ENCODE peak calls at places on chromosomes 16 and 17, in six cellular contexts. S is neural progenitor cell, N is H1, X is tibial artery, D is esophagus squamous epithelium, E is HAP-1. G is an unnamed sample.

GRCh38 chr16:78900039-78900811 is 700.3 kb downstream of the MAF start:
- DNase-seq in S (no peak), N (no peak), X (no peak), D (no peak), E (no peak), G (no peak)

GRCh38 chr17:61322316-61323014 is 77.2 kb upstream of the TBX2 start:
- DNase-seq in S (no peak), N (no peak), X (no peak), D (no peak), E (no peak), G (no peak)

GRCh38 chr16:60414617-60415016 is 1621.6 kb downstream of the CDH8 start:
- DNase-seq in S (peak; percentile 43), N (no peak), X (no peak), D (no peak), E (no peak), G (no peak)

GRCh38 chr16:67148656-67149275 is 2.0 kb downstream of the B3GNT9 start:
- DNase-seq in S (no peak), N (no peak), X (no peak), D (no peak), E (no peak), G (no peak)

GRCh38 chr17:69796093-69796492 is 278.9 kb upstream of the KCNJ16 start:
- DNase-seq in S (no peak), N (no peak), X (no peak), D (no peak), E (no peak), G (no peak)

GRCh38 chr16:9088848-9089247 is 2.6 kb upstream of the HAPSTR1 start:
- DNase-seq in S (no peak), N (no peak), X (no peak), D (no peak), E (no peak), G (peak; percentile 51)

GRCh38 chr16:66918803-66919568 is at the start of gene CDH16:
- DNase-seq in S (no peak), N (no peak), X (no peak), D (no peak), E (no peak), G (no peak)

GRCh38 chr16:67244387-67245188 is 2.7 kb downstream of the FHOD1 start:
- DNase-seq in S (no peak), N (no peak), X (peak; percentile 81), D (peak; percentile 40), E (no peak), G (peak; percentile 84)

GRCh38 chr17:67051155-67051538 is 6.8 kb downstream of the CACNG1 start:
- DNase-seq in S (no peak), N (no peak), X (no peak), D (no peak), E (no peak), G (no peak)

DNA sequence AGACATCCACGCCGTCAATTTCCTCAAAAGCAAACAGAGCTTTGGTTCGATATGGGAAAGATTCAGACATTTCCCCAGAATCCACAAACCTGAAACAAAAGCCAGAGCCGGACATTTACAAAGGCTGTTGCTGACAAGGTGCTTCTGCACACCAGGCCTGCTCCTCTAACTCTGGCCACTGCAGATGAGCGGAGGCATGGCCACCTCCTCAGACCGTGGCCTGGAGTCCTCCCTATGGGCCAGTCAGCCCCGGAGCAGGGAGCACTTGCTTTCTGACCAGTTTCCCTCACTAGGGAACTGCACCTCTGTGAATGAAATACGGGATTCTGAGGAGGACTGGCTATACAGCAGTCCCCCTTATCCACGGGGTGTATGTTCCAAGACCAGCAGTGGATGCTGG is 22.3 kb upstream of the TRAP1 start:
- DNase-seq in S (no peak), N (no peak), X (no peak), D (no peak), E (no peak), G (no peak)
- H3K9me3 ChIP-seq in S (no peaks in the 10 kb centered on the region), N (no peaks in the 10 kb centered on the region), X (no peaks in the 10 kb centered on the region), D (no peaks in the 10 kb centered on the region), E (no peaks in the 10 kb centered on the region), G (no peaks in the 10 kb centered on the region)

DNA sequence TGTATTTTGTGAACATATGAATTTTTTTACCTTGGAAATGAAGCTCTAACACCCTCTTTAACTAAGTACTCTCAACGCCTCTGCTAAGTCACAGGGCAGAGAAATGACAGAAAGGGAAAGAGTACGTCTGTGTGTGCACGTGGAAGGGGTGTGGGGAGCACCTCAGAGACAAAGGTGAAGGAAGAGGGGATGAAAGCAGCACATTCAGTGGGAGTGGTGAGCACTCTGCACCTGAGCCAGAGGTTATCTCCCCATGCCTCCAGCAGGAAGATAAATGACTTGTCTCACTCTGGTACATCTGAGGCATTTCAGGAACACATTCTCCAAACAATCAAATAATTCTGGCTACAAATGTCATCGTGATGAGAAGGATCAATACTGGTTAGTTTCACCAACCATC is 15.0 kb downstream of the GNA13 start:
- DNase-seq in S (no peak), N (no peak), X (no peak), D (no peak), E (no peak), G (no peak)
- H3K4me1 ChIP-seq in S (no peaks in the 10 kb centered on the region), N (no peaks in the 10 kb centered on the region), X (no peaks in the 10 kb centered on the region), D (peaks cover 23% of the 10 kb centered on the region), E (no peaks in the 10 kb centered on the region), G (no peaks in the 10 kb centered on the region)

GRCh38 chr16:35733278-35733965 is 2274.0 kb downstream of the TP53TG3F start:
- DNase-seq in S (no peak), N (no peak), X (no peak), D (no peak), E (no peak), G (peak; percentile 44)

GRCh38 chr16:35733971-35734702 is 2274.7 kb downstream of the TP53TG3F start:
- DNase-seq in S (no peak), N (no peak), X (no peak), D (no peak), E (no peak), G (peak; percentile 56)

GRCh38 chr16:35734728-35735402 is 2275.5 kb downstream of the TP53TG3F start:
- DNase-seq in S (no peak), N (no peak), X (no peak), D (no peak), E (no peak), G (peak; percentile 36)

GRCh38 chr16:35737076-35737475 is 2277.7 kb downstream of the TP53TG3F start:
- DNase-seq in S (no peak), N (no peak), X (no peak), D (no peak), E (no peak), G (no peak)

GRCh38 chr16:35735403-35736251 is 2276.2 kb downstream of the TP53TG3F start:
- DNase-seq in S (no peak), N (no peak), X (no peak), D (no peak), E (no peak), G (no peak)
- H3K9me3 ChIP-seq in S (peaks cover 11% of the 10 kb centered on the region), N (peaks cover 55% of the 10 kb centered on the region), X (no peaks in the 10 kb centered on the region), D (no peaks in the 10 kb centered on the region), E (no peaks in the 10 kb centered on the region), G (no peaks in the 10 kb centered on the region)

GRCh38 chr17:73787036-73787720 is 142.9 kb upstream of the SDK2 start:
- DNase-seq in S (peak; percentile 87), N (no peak), X (no peak), D (no peak), E (no peak), G (no peak)
- H3K4me1 ChIP-seq in S (peaks cover 62% of the 10 kb centered on the region), N (peaks cover 32% of the 10 kb centered on the region), X (no peaks in the 10 kb centered on the region), D (no peaks in the 10 kb centered on the region), E (no peaks in the 10 kb centered on the region), G (peaks cover 15% of the 10 kb centered on the region)

GRCh38 chr16:35725949-35726348 is 2266.5 kb downstream of the TP53TG3F start:
- DNase-seq in S (no peak), N (no peak), X (no peak), D (no peak), E (no peak), G (peak; percentile 40)
- H3K9me3 ChIP-seq in S (no peaks in the 10 kb centered on the region), N (peaks cover 35% of the 10 kb centered on the region), X (peaks cover 33% of the 10 kb centered on the region), D (no peaks in the 10 kb centered on the region), E (no peaks in the 10 kb centered on the region), G (no peaks in the 10 kb centered on the region)

GRCh38 chr16:30532285-30533145 is 2.1 kb downstream of the ZNF747 start:
- DNase-seq in S (no peak), N (no peak), X (no peak), D (no peak), E (no peak), G (no peak)
- H3K4me1 ChIP-seq in S (peaks cover 13% of the 10 kb centered on the region), N (peaks cover 10% of the 10 kb centered on the region), X (no peaks in the 10 kb centered on the region), D (peaks cover 36% of the 10 kb centered on the region), E (peaks cover 27% of the 10 kb centered on the region), G (no peaks in the 10 kb centered on the region)